ENCODE peak calls at places on chromosomes 16 and 17, in six cellular contexts. P is A549, T is K562, B is HepG2, A is GM12878, M is endothelial cell of umbilical vein. F is an unnamed sample.

GRCh38 chr16:10088380-10088793 is 93.8 kb downstream of the GRIN2A start:
- DNase-seq in P (no peak), T (no peak), B (no peak), A (no peak), M (no peak), F (no peak)

GRCh38 chr16:49961087-49961486 is 63.9 kb upstream of the CNEP1R1 start:
- DNase-seq in P (no peak), T (no peak), B (no peak), A (no peak), M (peak), F (no peak)

GRCh38 chr16:31138621-31139578 is 3.4 kb upstream of the PRSS8 start:
- DNase-seq in P (peak), T (no peak), B (peak), A (no peak), M (peak), F (no peak)

GRCh38 chr16:84281077-84281476 is 13.6 kb upstream of the WFDC1 start:
- DNase-seq in P (no peak), T (peak), B (no peak), A (no peak), M (no peak), F (peak)

GRCh38 chr16:57834936-57835335 is 32.6 kb upstream of the KIFC3 start:
- DNase-seq in P (peak), T (no peak), B (no peak), A (no peak), M (no peak), F (no peak)

GRCh38 chr16:8720080-8720966 is 45.9 kb downstream of the ABAT start:
- DNase-seq in P (no peak), T (no peak), B (peak), A (no peak), M (no peak), F (peak)

GRCh38 chr17:28317965-28318758 is 838 bp upstream of the TMEM97 start:
- DNase-seq in P (no peak), T (peak), B (no peak), A (no peak), M (peak), F (peak)

GRCh38 chr17:41758601-41759000 is 24.2 kb upstream of the HAP1 start:
- DNase-seq in P (no peak), T (no peak), B (no peak), A (no peak), M (no peak), F (no peak)

GRCh38 chr16:87336850-87337240 is 19.7 kb upstream of the C16orf95 start:
- DNase-seq in P (no peak), T (no peak), B (no peak), A (no peak), M (no peak), F (no peak)

GRCh38 chr17:57534863-57535651 is 210.0 kb downstream of the CCDC182 start:
- DNase-seq in P (no peak), T (peak), B (no peak), A (no peak), M (no peak), F (no peak)

GRCh38 chr16:17529982-17530760 is 59.4 kb upstream of the XYLT1 start:
- DNase-seq in P (no peak), T (peak), B (no peak), A (peak), M (no peak), F (no peak)

GRCh38 chr16:11257131-11257938 is 1.3 kb upstream of the SOCS1 start:
- DNase-seq in P (peak), T (peak), B (peak), A (no peak), M (peak), F (peak)

GRCh38 chr17:74528491-74529199 is 2.6 kb downstream of the CD300LB start:
- DNase-seq in P (no peak), T (no peak), B (no peak), A (peak), M (no peak), F (peak)

GRCh38 chr16:57799619-57800212 is 2.6 kb downstream of the KIFC3 start:
- DNase-seq in P (no peak), T (no peak), B (no peak), A (no peak), M (no peak), F (peak)

GRCh38 chr17:41464682-41465081 is 2.5 kb downstream of the KRT32 start:
- DNase-seq in P (peak), T (no peak), B (no peak), A (no peak), M (peak), F (no peak)

GRCh38 chr17:2090210-2090641 is 35.3 kb downstream of the HIC1 start:
- DNase-seq in P (no peak), T (no peak), B (no peak), A (no peak), M (no peak), F (no peak)

GRCh38 chr16:81863630-81864352 is 84.7 kb downstream of the PLCG2 start:
- DNase-seq in P (no peak), T (no peak), B (no peak), A (peak), M (no peak), F (no peak)

GRCh38 chr16:20910781-20911321 is 10.3 kb downstream of the LYRM1 start:
- DNase-seq in P (no peak), T (no peak), B (no peak), A (no peak), M (peak), F (peak)

GRCh38 chr17:4519361-4519788 is 20.7 kb downstream of the SPNS2 start:
- DNase-seq in P (no peak), T (no peak), B (no peak), A (no peak), M (peak), F (no peak)

GRCh38 chr17:35160354-35161201 is 13.0 kb downstream of the UNC45B start:
- DNase-seq in P (no peak), T (no peak), B (no peak), A (no peak), M (no peak), F (peak)

GRCh38 chr17:36879027-36879426 is 58.2 kb upstream of the LHX1 start:
- DNase-seq in P (no peak), T (peak), B (no peak), A (no peak), M (no peak), F (no peak)

GRCh38 chr16:2838928-2839327 is 8.8 kb downstream of the ZG16B start:
- DNase-seq in P (peak), T (peak), B (peak), A (no peak), M (peak), F (peak)

DNA sequence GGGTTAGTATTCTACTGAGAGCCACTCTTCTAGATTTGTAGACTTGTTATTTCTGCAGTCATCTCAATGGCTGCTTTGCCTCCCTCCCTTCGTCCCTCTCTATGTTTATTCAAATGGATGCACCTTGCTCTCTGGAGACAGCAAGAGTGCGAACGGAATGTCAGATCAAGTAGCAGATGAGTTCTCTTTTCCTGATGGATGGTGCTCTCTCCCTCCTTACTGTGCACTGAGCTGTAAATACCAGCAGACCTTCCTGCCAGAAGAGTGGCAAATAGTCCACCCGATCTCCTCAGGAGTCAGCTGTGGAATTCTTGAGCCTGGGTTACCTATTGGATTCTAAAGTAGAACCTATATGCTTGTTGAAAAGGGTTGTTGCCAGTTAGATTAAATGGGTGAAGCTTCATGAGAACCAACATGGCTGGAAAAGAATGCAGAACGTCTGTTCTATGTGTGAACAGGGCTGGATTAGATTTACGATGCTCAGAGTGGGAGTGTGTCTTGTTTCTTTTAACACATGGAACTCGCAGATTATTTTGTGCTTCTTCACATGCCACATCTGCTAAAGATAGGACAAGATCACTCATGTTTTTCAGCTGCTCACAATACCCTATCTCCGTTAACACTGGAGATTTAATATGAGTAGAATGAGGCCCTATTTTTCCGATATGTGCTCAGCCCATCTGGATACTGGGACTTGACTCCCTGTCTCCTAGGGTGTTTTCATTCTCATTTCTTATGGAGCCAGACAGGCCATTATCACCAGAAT is 6.1 kb downstream of the GNAO1 start:
- DNase-seq in P (no peak), T (no peak), B (no peak), A (no peak), M (no peak), F (no peak)
- H3K4me3 ChIP-seq in P (no peak), T (no peak), B (no peak), A (no peak), M (no peak), F (no peak)

DNA sequence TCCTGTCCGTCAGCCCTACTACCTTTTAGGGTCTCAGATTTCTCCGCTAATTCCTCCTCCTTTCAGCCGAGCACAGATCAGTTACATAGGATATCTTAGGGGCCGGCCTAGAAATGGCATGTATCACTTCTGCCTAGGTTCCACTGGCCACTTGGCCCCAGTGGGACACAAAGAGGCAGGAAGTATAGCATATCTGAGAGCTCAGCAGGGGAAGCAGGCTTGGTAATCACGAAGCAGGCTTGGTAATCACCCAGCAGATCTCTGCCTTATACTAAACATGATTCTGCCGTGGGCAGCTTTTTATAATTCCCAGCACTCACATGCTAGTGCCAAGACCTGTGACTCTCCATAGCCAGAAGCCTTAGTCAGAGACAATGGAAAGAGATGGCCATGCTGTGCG is 59.7 kb upstream of the CACNG5 start:
- DNase-seq in P (no peak), T (no peak), B (no peak), A (no peak), M (no peak), F (no peak)
- TF ChIP-seq MAX in P (no peak), T (no peak), B (no peak), A (no peak), M (no peak), F (no peak)

GRCh38 chr16:67901734-67902133 is 8.7 kb downstream of the PSKH1 start:
- DNase-seq in P (no peak), T (no peak), B (peak), A (no peak), M (no peak), F (no peak)
- TF ChIP-seq MYC in P (no peak), T (no peak), B (no peak), A (no peak), M (no peak), F (no peak)

GRCh38 chr17:77869041-77869595 is 89.4 kb upstream of the TNRC6C start:
- DNase-seq in P (no peak), T (no peak), B (no peak), A (no peak), M (no peak), F (peak)
- H3K4me3 ChIP-seq in P (no peak), T (no peak), B (no peak), A (no peak), M (no peak), F (no peak)

GRCh38 chr17:32909787-32910369 is 18.1 kb upstream of the TMEM98 start:
- DNase-seq in P (peak), T (peak), B (peak), A (peak), M (peak), F (peak)
- TF ChIP-seq MAX in P (no peak), T (no peak), B (no peak), A (no peak), M (no peak), F (no peak)

GRCh38 chr17:64077409-64077808 is 52.5 kb downstream of the ERN1 start:
- DNase-seq in P (no peak), T (no peak), B (no peak), A (no peak), M (no peak), F (peak)
- TF ChIP-seq MYC in P (no peak), T (no peak), B (no peak), A (no peak), M (no peak), F (peak)

DNA sequence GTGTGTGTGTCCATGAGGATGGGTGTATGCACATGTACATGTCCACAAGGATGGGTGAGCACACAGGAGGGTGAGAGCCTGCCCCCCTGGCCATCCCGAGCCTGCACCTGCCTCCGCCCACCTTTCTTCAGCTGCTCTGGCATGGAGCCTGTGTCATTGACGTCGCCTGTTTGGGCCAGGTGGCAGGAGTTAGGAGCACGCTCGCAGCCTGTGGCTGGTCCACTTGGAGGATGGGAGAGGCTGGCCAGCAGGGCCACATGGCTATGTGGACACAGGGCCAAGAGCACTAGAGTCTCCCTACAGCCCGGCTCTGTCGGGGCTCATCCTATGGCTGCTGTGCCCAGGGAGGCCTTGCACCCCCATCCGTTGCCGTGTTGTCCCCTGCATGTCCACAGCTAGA is 21.4 kb downstream of the BAHCC1 start:
- DNase-seq in P (no peak), T (no peak), B (no peak), A (no peak), M (no peak), F (no peak)
- H3K4me3 ChIP-seq in P (no peak), T (no peak), B (no peak), A (no peak), M (no peak), F (no peak)

DNA sequence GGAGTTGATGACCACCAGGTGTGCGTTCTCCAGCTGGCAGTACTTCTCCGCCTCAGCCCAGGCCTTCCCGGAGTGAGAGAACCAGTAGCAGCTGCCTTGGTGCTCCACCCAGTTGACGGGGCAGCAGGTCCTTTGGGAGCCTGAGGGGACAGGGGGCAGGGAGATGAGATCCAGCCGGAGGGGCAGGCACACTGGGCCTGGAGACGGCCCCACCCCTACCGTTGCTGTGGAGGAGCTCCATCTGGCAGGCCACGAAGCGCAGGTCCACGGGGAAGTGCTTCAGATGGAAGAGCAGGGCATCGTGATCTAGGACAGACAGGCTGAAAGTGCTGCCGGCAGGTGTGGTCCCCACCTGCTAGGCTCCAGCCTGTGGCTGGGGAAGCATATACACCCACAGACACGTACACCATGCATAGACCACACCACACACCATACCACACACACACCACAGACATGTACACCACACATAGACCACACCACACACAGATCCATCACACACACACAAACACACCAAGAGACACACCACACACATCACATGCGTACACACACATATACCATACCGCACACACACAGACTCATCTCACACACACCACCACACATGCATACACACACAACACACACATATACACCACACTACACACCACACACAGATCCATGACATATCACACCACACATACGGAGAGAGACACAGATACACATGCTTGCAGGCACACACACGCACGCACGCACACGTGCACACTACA is 7.4 kb downstream of the ASGR2 start:
- DNase-seq in P (no peak), T (no peak), B (no peak), A (no peak), M (no peak), F (no peak)
- TF ChIP-seq MAX in P (no peak), T (no peak), B (no peak), A (no peak), M (no peak), F (no peak)